ENCODE peak calls at places on chromosomes 6 and 20, in nine cellular contexts. G is activated CD4-positive, alpha-beta T cell treated with anti-CD3 and anti-CD28 coated beads for 24 hours; A is naive B cell; I is coronary artery; T is T follicular helper cell; H is uterus; J is M059J; K is HFF-Myc; R is HEK293T. P is an unnamed sample.

GRCh38 chr6:6546318-6547110 is 42.0 kb upstream of the LY86 start:
- DNase-seq in A (no peak), I (no peak), J (peak; percentile 26), T (no peak), R (peak; percentile 25), G (peak; percentile 15), K (no peak), H (peak; percentile 23), P (peak; percentile 5)

GRCh38 chr20:37534401-37535157 is 6.9 kb upstream of the BLCAP start:
- DNase-seq in I (peak; percentile 70), K (peak; percentile 81), J (peak; percentile 85), T (peak; percentile 31), H (no peak), A (peak; percentile 79), G (no peak), R (peak; percentile 56), P (peak; percentile 68)

GRCh38 chr6:93701526-93701925 is 282.2 kb upstream of the EPHA7 start:
- DNase-seq in K (no peak), I (no peak), H (no peak), T (no peak), G (no peak), J (no peak), A (no peak), R (no peak), P (no peak)

GRCh38 chr6:69578366-69578890 is 218.4 kb downstream of the LMBRD1 start:
- DNase-seq in I (no peak), K (no peak), T (no peak), A (no peak), J (no peak), R (no peak), G (no peak), H (no peak), P (no peak)

GRCh38 chr6:18022398-18023231 is 35.2 kb upstream of the KIF13A start:
- DNase-seq in G (no peak), T (no peak), K (no peak), J (peak; percentile 83), A (no peak), I (no peak), H (no peak), R (no peak), P (peak; percentile 51)

GRCh38 chr6:149012040-149012545 is 265.3 kb downstream of the UST start:
- DNase-seq in J (peak; percentile 100), G (no peak), T (no peak), K (peak; percentile 100), A (no peak), R (peak; percentile 63), I (no peak), H (no peak), P (no peak)

GRCh38 chr6:117840541-117840983 is 66.5 kb upstream of the SLC35F1 start:
- DNase-seq in G (no peak), K (no peak), H (no peak), J (peak; percentile 32), R (peak; percentile 45), T (no peak), A (no peak), I (no peak), P (peak; percentile 41)

GRCh38 chr6:37622639-37623038 is 75.0 kb downstream of the MDGA1 start:
- DNase-seq in R (no peak), A (peak; percentile 46), H (no peak), T (no peak), K (no peak), G (no peak), J (peak; percentile 58), I (no peak), P (no peak)

GRCh38 chr6:151514000-151514730 is 20.3 kb downstream of the CCDC170 start:
- DNase-seq in A (no peak), K (no peak), J (peak; percentile 10), H (no peak), T (no peak), I (no peak), G (no peak), R (no peak), P (no peak)

GRCh38 chr6:5813625-5814027 is 193.1 kb downstream of the NRN1 start:
- DNase-seq in H (no peak), J (no peak), T (no peak), K (no peak), R (no peak), G (no peak), I (no peak), A (no peak), P (no peak)

P was measured in PC-9.